ENCODE peak calls at places on chromosomes 2 and 18, in nine cellular contexts. K, I, G, A, Z, Q, X, S and F are unnamed samples.

GRCh38 chr18:27017901-27018500 is 152.5 kb upstream of the AQP4 start:
- DNase-seq in K (no peak), I (no peak), G (peak), A (no peak), Z (peak), Q (no peak), X (peak), S (no peak), F (no peak)

GRCh38 chr18:22943847-22944246 is 10.7 kb downstream of the RBBP8 start:
- DNase-seq in K (no peak), I (no peak), G (no peak), A (no peak), Z (no peak), Q (no peak), X (no peak), S (no peak), F (no peak)

GRCh38 chr2:228674155-228674554 is 492.7 kb upstream of the SPHKAP start:
- DNase-seq in K (no peak), I (no peak), G (no peak), A (no peak), Z (no peak), Q (no peak), X (no peak), S (no peak), F (no peak)

GRCh38 chr2:23565374-23565773 is 180.4 kb downstream of the KLHL29 start:
- DNase-seq in K (no peak), I (no peak), G (no peak), A (no peak), Z (no peak), Q (no peak), X (no peak), S (no peak), F (no peak)

GRCh38 chr18:11504962-11505361 is 104.4 kb upstream of the SLC35G4 start:
- DNase-seq in K (no peak), I (no peak), G (no peak), A (no peak), Z (no peak), Q (no peak), X (no peak), S (no peak), F (no peak)

GRCh38 chr2:54956392-54956722 is 93.9 kb downstream of the RTN4 start:
- DNase-seq in K (no peak), I (no peak), G (no peak), A (no peak), Z (no peak), Q (no peak), X (no peak), S (no peak), F (no peak)

GRCh38 chr2:216792222-216793001 is 67.5 kb downstream of the TNP1 start:
- DNase-seq in K (peak), I (no peak), G (peak), A (peak), Z (peak), Q (peak), X (no peak), S (no peak), F (peak)

GRCh38 chr2:224927671-224928173 is 114.5 kb downstream of the DOCK10 start:
- DNase-seq in K (peak), I (peak), G (peak), A (no peak), Z (no peak), Q (no peak), X (peak), S (no peak), F (no peak)

GRCh38 chr18:76979111-76979751 is 153.4 kb downstream of the MBP start:
- DNase-seq in K (no peak), I (no peak), G (no peak), A (no peak), Z (no peak), Q (no peak), X (no peak), S (no peak), F (no peak)

GRCh38 chr2:237180225-237180624 is 94.5 kb downstream of the COPS8 start:
- DNase-seq in K (no peak), I (no peak), G (no peak), A (no peak), Z (no peak), Q (no peak), X (no peak), S (no peak), F (no peak)
- TF ChIP-seq CTCF in K (no peak), I (no peak), G (no peak), A (no peak), Z (no peak), Q (no peak), X (no peak), S (no peak), F (no peak)

GRCh38 chr2:177164131-177164530 is 48.5 kb upstream of the HNRNPA3 start:
- DNase-seq in K (no peak), I (no peak), G (no peak), A (no peak), Z (no peak), Q (no peak), X (no peak), S (no peak), F (no peak)

GRCh38 chr2:177165103-177165583 is 47.5 kb upstream of the HNRNPA3 start:
- DNase-seq in K (peak), I (no peak), G (peak), A (no peak), Z (peak), Q (no peak), X (peak), S (peak), F (no peak)

GRCh38 chr2:177161741-177162440 is 50.7 kb upstream of the HNRNPA3 start:
- DNase-seq in K (peak), I (no peak), G (peak), A (no peak), Z (peak), Q (no peak), X (peak), S (no peak), F (peak)

GRCh38 chr2:177165731-177166711 is 46.6 kb upstream of the HNRNPA3 start:
- DNase-seq in K (peak), I (no peak), G (peak), A (no peak), Z (peak), Q (no peak), X (no peak), S (no peak), F (no peak)

GRCh38 chr2:177164584-177165052 is 48.0 kb upstream of the HNRNPA3 start:
- DNase-seq in K (peak), I (no peak), G (peak), A (peak), Z (peak), Q (peak), X (peak), S (peak), F (peak)
- TF ChIP-seq CTCF in K (peak), I (peak), G (peak), A (peak), Z (peak), Q (peak), X (peak), S (peak), F (peak)

GRCh38 chr2:221019668-221020067 is 552.4 kb downstream of the EPHA4 start:
- DNase-seq in K (no peak), I (no peak), G (no peak), A (no peak), Z (no peak), Q (no peak), X (no peak), S (no peak), F (no peak)

GRCh38 chr2:221022554-221022953 is 549.5 kb downstream of the EPHA4 start:
- DNase-seq in K (no peak), I (no peak), G (no peak), A (no peak), Z (no peak), Q (no peak), X (no peak), S (no peak), F (no peak)

GRCh38 chr2:221016551-221016950 is 555.6 kb downstream of the EPHA4 start:
- DNase-seq in K (no peak), I (no peak), G (no peak), A (no peak), Z (no peak), Q (no peak), X (no peak), S (no peak), F (no peak)

GRCh38 chr2:221018262-221018661 is 553.8 kb downstream of the EPHA4 start:
- DNase-seq in K (no peak), I (no peak), G (no peak), A (no peak), Z (no peak), Q (no peak), X (no peak), S (no peak), F (no peak)
- TF ChIP-seq CTCF in K (no peak), I (no peak), G (no peak), A (no peak), Z (no peak), Q (peak), X (no peak), S (no peak), F (no peak)

GRCh38 chr2:204051476-204051875 is 114.9 kb downstream of the ICOS start:
- DNase-seq in K (no peak), I (no peak), G (no peak), A (no peak), Z (no peak), Q (no peak), X (no peak), S (no peak), F (no peak)

GRCh38 chr2:204050681-204051080 is 114.1 kb downstream of the ICOS start:
- DNase-seq in K (no peak), I (no peak), G (no peak), A (no peak), Z (no peak), Q (no peak), X (no peak), S (no peak), F (no peak)

GRCh38 chr2:204049635-204050034 is 113.1 kb downstream of the ICOS start:
- DNase-seq in K (no peak), I (no peak), G (no peak), A (no peak), Z (no peak), Q (no peak), X (no peak), S (no peak), F (no peak)

GRCh38 chr2:204051999-204052558 is 115.5 kb downstream of the ICOS start:
- DNase-seq in K (no peak), I (no peak), G (no peak), A (no peak), Z (no peak), Q (no peak), X (no peak), S (no peak), F (no peak)

DNA sequence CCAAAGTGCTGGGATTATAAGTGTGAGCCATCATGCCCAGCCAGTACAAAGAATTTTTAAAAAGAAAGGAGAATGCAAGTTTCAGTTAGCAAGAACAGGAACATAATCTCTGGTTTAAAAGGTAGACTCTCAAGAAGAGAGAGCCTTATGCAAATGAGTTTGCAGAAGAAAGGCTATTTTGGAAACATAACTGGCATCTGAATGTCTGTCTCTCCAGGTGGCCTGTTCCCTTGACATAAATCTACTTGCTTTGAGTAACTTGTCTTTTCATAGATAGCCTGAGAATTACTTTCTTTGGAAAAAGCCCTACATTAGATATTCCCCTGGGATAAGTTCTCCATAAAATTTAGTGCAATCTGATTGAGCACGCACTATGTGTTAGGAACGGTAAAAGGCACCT is 109.6 kb downstream of the ICOS start:
- DNase-seq in K (no peak), I (no peak), G (no peak), A (no peak), Z (no peak), Q (no peak), X (no peak), S (no peak), F (no peak)
- TF ChIP-seq CTCF in K (no peak), I (no peak), G (no peak), A (no peak), Z (no peak), Q (no peak), X (no peak), S (no peak), F (no peak)

DNA sequence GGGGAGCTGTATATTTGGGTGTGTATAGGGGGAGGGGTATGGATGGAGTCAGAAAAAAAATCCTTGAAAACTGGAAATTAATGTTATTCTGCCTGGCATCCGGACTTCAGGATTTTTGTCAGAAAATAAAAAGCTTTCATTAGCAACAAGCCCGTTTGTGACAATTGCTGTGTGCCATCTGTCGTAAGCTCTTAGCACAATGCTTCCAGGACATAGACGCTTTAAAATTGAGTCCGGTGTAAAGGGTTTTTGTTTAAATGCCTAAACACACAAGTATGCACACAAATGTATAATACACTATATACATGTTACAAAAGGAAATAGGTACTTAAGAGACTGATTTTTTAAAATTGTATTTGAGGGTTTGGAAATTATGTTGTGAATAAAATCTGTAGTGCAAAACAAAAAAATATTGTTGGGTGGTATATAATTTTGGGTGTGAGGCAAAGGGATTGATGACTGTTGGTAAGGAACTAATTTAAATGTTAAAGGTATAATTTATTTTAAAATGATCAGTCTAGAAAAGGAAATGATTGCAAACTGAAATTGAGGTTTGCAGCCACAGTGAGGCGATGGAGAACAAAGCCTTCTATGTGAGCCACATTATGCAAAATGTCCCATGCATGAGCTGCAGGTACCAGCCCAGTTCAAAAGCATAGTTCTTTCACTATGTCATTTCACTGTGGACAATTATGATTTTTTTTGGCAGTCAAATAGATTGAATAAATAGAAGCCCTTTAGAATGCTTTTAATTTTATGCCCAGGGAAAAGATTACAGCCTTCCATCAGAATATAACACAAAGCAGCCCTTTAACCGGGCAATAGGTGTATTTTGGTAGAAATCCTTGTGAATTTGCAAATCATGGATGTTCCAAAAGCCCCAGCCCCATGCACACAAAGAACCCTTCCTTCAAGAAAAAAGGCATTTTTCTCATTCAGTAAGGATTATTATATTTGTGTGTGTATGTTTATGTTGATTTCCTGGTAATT is 1.5 kb downstream of the MAP2 start:
- DNase-seq in K (peak), I (no peak), G (peak), A (no peak), Z (peak), Q (no peak), X (peak), S (no peak), F (peak)
- TF ChIP-seq CTCF in K (peak), I (peak), G (peak), A (peak), Z (peak), Q (peak), X (no peak), S (peak), F (peak)

GRCh38 chr2:128219891-128220290 is 98.8 kb downstream of the HS6ST1 start:
- DNase-seq in K (no peak), I (no peak), G (no peak), A (no peak), Z (no peak), Q (no peak), X (no peak), S (no peak), F (no peak)

GRCh38 chr2:128217671-128218070 is 101.0 kb downstream of the HS6ST1 start:
- DNase-seq in K (no peak), I (no peak), G (no peak), A (no peak), Z (no peak), Q (no peak), X (no peak), S (no peak), F (no peak)

GRCh38 chr2:128214866-128215460 is 103.7 kb downstream of the HS6ST1 start:
- DNase-seq in K (no peak), I (no peak), G (no peak), A (no peak), Z (no peak), Q (no peak), X (no peak), S (no peak), F (no peak)

GRCh38 chr2:128214251-128214650 is 104.4 kb downstream of the HS6ST1 start:
- DNase-seq in K (no peak), I (no peak), G (no peak), A (no peak), Z (no peak), Q (no peak), X (no peak), S (no peak), F (no peak)

GRCh38 chr2:128215897-128216645 is 102.6 kb downstream of the HS6ST1 start:
- DNase-seq in K (no peak), I (no peak), G (peak), A (no peak), Z (no peak), Q (no peak), X (no peak), S (no peak), F (no peak)
- TF ChIP-seq CTCF in K (no peak), I (no peak), G (no peak), A (no peak), Z (no peak), Q (no peak), X (no peak), S (no peak), F (no peak)

GRCh38 chr2:128313076-128313836 is 5.4 kb downstream of the HS6ST1 start:
- DNase-seq in K (no peak), I (no peak), G (no peak), A (peak), Z (no peak), Q (no peak), X (peak), S (peak), F (no peak)
- TF ChIP-seq CTCF in K (peak), I (peak), G (peak), A (no peak), Z (peak), Q (no peak), X (peak), S (no peak), F (peak)

DNA sequence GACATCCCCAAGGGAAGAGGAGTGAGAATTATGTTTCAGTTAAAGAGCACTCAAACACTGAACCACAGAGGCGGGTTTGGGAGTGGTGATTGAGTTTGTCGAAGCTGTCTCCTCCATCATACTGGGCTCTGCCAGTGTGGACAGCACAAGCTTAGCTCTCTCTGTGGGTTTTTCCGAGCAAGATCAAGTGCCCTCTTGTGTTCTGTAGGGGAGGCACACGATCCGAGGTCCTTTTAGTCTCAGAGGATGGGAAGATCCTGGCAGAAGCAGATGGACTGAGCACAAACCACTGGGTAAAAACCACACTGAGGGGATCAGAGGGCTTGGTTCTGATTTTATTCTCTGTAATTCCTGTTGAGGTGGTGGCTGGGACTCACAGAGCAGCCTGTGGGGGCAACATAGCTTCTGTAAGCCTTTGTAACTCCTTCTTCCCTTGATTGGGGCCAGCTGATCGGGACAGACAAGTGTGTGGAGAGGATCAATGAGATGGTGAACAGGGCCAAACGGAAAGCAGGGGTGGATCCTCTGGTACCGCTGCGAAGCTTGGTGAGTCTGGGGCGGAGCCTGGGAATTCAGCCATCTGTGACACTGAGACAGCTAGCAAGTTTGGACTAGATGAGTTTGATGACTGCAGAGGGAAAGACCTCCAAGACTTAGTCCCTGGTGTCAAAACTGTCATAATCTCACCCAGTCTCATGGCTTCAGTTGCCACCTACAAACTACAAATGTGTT is 2.0 kb downstream of the NAGK start:
- DNase-seq in K (peak), I (no peak), G (peak), A (no peak), Z (no peak), Q (no peak), X (peak), S (no peak), F (peak)
- TF ChIP-seq CTCF in K (peak), I (peak), G (peak), A (no peak), Z (no peak), Q (peak), X (no peak), S (peak), F (peak)

GRCh38 chr18:25062720-25063119 is 289.2 kb downstream of the ZNF521 start:
- DNase-seq in K (no peak), I (no peak), G (no peak), A (no peak), Z (no peak), Q (no peak), X (no peak), S (no peak), F (no peak)
- TF ChIP-seq CTCF in K (no peak), I (no peak), G (no peak), A (no peak), Z (no peak), Q (no peak), X (no peak), S (no peak), F (no peak)